ENCODE peak calls at places on chromosomes 7 and 10, in ten cellular contexts. One of them, this sample, is unnamed. For H3K4me1, the result is how much of the 10 kb centered on the place peaks cover.

GRCh38 chr7:3915337-3915865 is 614.3 kb downstream of the SDK1 start:
- ATAC-seq in CD8-positive, alpha-beta T cell: no peak
- ATAC-seq in DND-41: no peak
- ATAC-seq in gastrocnemius medialis: no peak
- ATAC-seq in Panc1: no peak
- ATAC-seq in psoas muscle: no peak
- ATAC-seq in lower lobe of right lung: no peak
- ATAC-seq in pancreas: no peak
- ATAC-seq in RWPE2: no peak
- ATAC-seq in right lobe of liver: no peak
- ATAC-seq in this sample: no peak

GRCh38 chr7:101970047-101970585 is 152.7 kb downstream of the CUX1 start:
- ATAC-seq in lower lobe of right lung: no peak
- ATAC-seq in pancreas: no peak
- ATAC-seq in DND-41: no peak
- ATAC-seq in gastrocnemius medialis: no peak
- ATAC-seq in Panc1: no peak
- ATAC-seq in right lobe of liver: no peak
- ATAC-seq in psoas muscle: no peak
- ATAC-seq in RWPE2: no peak
- ATAC-seq in CD8-positive, alpha-beta T cell: no peak
- ATAC-seq in this sample: no peak

GRCh38 chr7:40649247-40649646 is 514.4 kb downstream of the SUGCT start:
- ATAC-seq in DND-41: no peak
- ATAC-seq in lower lobe of right lung: no peak
- ATAC-seq in right lobe of liver: no peak
- ATAC-seq in Panc1: no peak
- ATAC-seq in CD8-positive, alpha-beta T cell: no peak
- ATAC-seq in RWPE2: no peak
- ATAC-seq in pancreas: no peak
- ATAC-seq in psoas muscle: no peak
- ATAC-seq in gastrocnemius medialis: no peak
- ATAC-seq in this sample: no peak

GRCh38 chr7:116824449-116824848 is 37.9 kb upstream of the CAPZA2 start:
- ATAC-seq in pancreas: no peak
- ATAC-seq in psoas muscle: no peak
- ATAC-seq in right lobe of liver: no peak
- ATAC-seq in CD8-positive, alpha-beta T cell: no peak
- ATAC-seq in Panc1: no peak
- ATAC-seq in DND-41: no peak
- ATAC-seq in RWPE2: no peak
- ATAC-seq in gastrocnemius medialis: no peak
- ATAC-seq in lower lobe of right lung: no peak
- ATAC-seq in this sample: no peak

GRCh38 chr7:101562531-101563197 is 66.4 kb downstream of the MYL10 start:
- ATAC-seq in DND-41: no peak
- ATAC-seq in RWPE2: no peak
- ATAC-seq in gastrocnemius medialis: no peak
- ATAC-seq in lower lobe of right lung: no peak
- ATAC-seq in psoas muscle: no peak
- ATAC-seq in right lobe of liver: no peak
- ATAC-seq in pancreas: no peak
- ATAC-seq in Panc1: no peak
- ATAC-seq in CD8-positive, alpha-beta T cell: no peak
- ATAC-seq in this sample: no peak

GRCh38 chr10:52019078-52019644 is 294.9 kb upstream of the DKK1 start:
- ATAC-seq in pancreas: no peak
- ATAC-seq in lower lobe of right lung: no peak
- ATAC-seq in Panc1: no peak
- ATAC-seq in DND-41: no peak
- ATAC-seq in CD8-positive, alpha-beta T cell: no peak
- ATAC-seq in right lobe of liver: no peak
- ATAC-seq in gastrocnemius medialis: no peak
- ATAC-seq in psoas muscle: no peak
- ATAC-seq in RWPE2: no peak
- ATAC-seq in this sample: no peak

GRCh38 chr7:11237742-11238141 is 264.1 kb downstream of the PHF14 start:
- ATAC-seq in lower lobe of right lung: no peak
- ATAC-seq in right lobe of liver: peak
- ATAC-seq in RWPE2: no peak
- ATAC-seq in DND-41: no peak
- ATAC-seq in CD8-positive, alpha-beta T cell: no peak
- ATAC-seq in psoas muscle: no peak
- ATAC-seq in gastrocnemius medialis: no peak
- ATAC-seq in Panc1: peak
- ATAC-seq in pancreas: peak
- ATAC-seq in this sample: no peak

GRCh38 chr7:29291723-29292591 is 97.4 kb downstream of the CHN2 start:
- ATAC-seq in right lobe of liver: peak
- ATAC-seq in RWPE2: no peak
- ATAC-seq in psoas muscle: no peak
- ATAC-seq in CD8-positive, alpha-beta T cell: no peak
- ATAC-seq in Panc1: no peak
- ATAC-seq in gastrocnemius medialis: no peak
- ATAC-seq in DND-41: no peak
- ATAC-seq in lower lobe of right lung: no peak
- ATAC-seq in pancreas: peak
- ATAC-seq in this sample: no peak

GRCh38 chr7:123757095-123757494 is 8.3 kb upstream of the WASL start:
- ATAC-seq in RWPE2: peak
- ATAC-seq in CD8-positive, alpha-beta T cell: no peak
- ATAC-seq in psoas muscle: no peak
- ATAC-seq in pancreas: no peak
- ATAC-seq in lower lobe of right lung: no peak
- ATAC-seq in gastrocnemius medialis: no peak
- ATAC-seq in DND-41: no peak
- ATAC-seq in right lobe of liver: no peak
- ATAC-seq in Panc1: no peak
- ATAC-seq in this sample: no peak

GRCh38 chr10:99944860-99945259 is 64.9 kb downstream of the DNMBP start:
- ATAC-seq in right lobe of liver: peak
- ATAC-seq in DND-41: no peak
- ATAC-seq in psoas muscle: no peak
- ATAC-seq in RWPE2: no peak
- ATAC-seq in gastrocnemius medialis: no peak
- ATAC-seq in Panc1: no peak
- ATAC-seq in lower lobe of right lung: no peak
- ATAC-seq in CD8-positive, alpha-beta T cell: no peak
- ATAC-seq in pancreas: peak
- ATAC-seq in this sample: peak

GRCh38 chr10:20891338-20891714 is 5.8 kb downstream of the NEBL start:
- ATAC-seq in DND-41: no peak
- ATAC-seq in psoas muscle: no peak
- ATAC-seq in gastrocnemius medialis: no peak
- ATAC-seq in CD8-positive, alpha-beta T cell: no peak
- ATAC-seq in lower lobe of right lung: no peak
- ATAC-seq in RWPE2: peak
- ATAC-seq in Panc1: no peak
- ATAC-seq in right lobe of liver: no peak
- ATAC-seq in pancreas: no peak
- ATAC-seq in this sample: no peak

GRCh38 chr7:44876393-44876792 is 8.9 kb downstream of the PURB start:
- ATAC-seq in CD8-positive, alpha-beta T cell: no peak
- ATAC-seq in lower lobe of right lung: no peak
- ATAC-seq in RWPE2: no peak
- ATAC-seq in DND-41: no peak
- ATAC-seq in pancreas: no peak
- ATAC-seq in gastrocnemius medialis: no peak
- ATAC-seq in right lobe of liver: no peak
- ATAC-seq in psoas muscle: no peak
- ATAC-seq in Panc1: peak
- ATAC-seq in this sample: no peak

GRCh38 chr7:148733496-148733895 is 34.8 kb downstream of the CUL1 start:
- ATAC-seq in gastrocnemius medialis: peak
- ATAC-seq in RWPE2: no peak
- ATAC-seq in pancreas: no peak
- ATAC-seq in psoas muscle: peak
- ATAC-seq in CD8-positive, alpha-beta T cell: no peak
- ATAC-seq in right lobe of liver: no peak
- ATAC-seq in lower lobe of right lung: no peak
- ATAC-seq in DND-41: no peak
- ATAC-seq in Panc1: no peak
- ATAC-seq in this sample: no peak

GRCh38 chr7:148732862-148733261 is 34.2 kb downstream of the CUL1 start:
- ATAC-seq in DND-41: no peak
- ATAC-seq in pancreas: peak
- ATAC-seq in right lobe of liver: no peak
- ATAC-seq in gastrocnemius medialis: no peak
- ATAC-seq in RWPE2: no peak
- ATAC-seq in lower lobe of right lung: no peak
- ATAC-seq in Panc1: no peak
- ATAC-seq in psoas muscle: peak
- ATAC-seq in CD8-positive, alpha-beta T cell: no peak
- ATAC-seq in this sample: no peak

GRCh38 chr7:148738737-148739535 is 40.2 kb downstream of the CUL1 start:
- ATAC-seq in DND-41: no peak
- ATAC-seq in Panc1: no peak
- ATAC-seq in pancreas: no peak
- ATAC-seq in RWPE2: no peak
- ATAC-seq in CD8-positive, alpha-beta T cell: no peak
- ATAC-seq in right lobe of liver: no peak
- ATAC-seq in lower lobe of right lung: no peak
- ATAC-seq in psoas muscle: peak
- ATAC-seq in gastrocnemius medialis: peak
- ATAC-seq in this sample: no peak

GRCh38 chr7:148735141-148735540 is 36.4 kb downstream of the CUL1 start:
- ATAC-seq in gastrocnemius medialis: no peak
- ATAC-seq in DND-41: no peak
- ATAC-seq in Panc1: no peak
- ATAC-seq in pancreas: no peak
- ATAC-seq in psoas muscle: peak
- ATAC-seq in RWPE2: no peak
- ATAC-seq in lower lobe of right lung: no peak
- ATAC-seq in right lobe of liver: no peak
- ATAC-seq in CD8-positive, alpha-beta T cell: no peak
- ATAC-seq in this sample: no peak

DNA sequence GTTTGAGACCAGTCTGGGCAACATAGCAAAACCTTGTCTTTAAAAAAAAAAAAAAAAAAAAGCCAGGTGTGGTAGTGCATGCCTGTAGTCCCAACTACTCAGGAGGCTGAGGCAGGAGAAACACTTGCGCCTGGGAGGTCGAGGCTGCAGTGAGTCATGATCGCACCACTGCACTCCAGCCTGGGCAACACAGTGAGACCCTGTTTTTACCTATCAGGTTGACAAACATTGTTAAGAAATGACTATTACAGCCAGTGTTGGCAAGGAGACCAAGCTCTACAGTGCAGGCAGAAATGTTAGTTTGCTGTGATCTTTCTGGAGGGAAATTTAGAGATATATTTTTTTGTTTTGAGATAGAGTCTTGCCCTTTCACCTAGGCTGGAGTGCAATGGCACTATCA is 37.3 kb downstream of the CUL1 start:
- ATAC-seq in DND-41: no peak
- ATAC-seq in lower lobe of right lung: no peak
- ATAC-seq in right lobe of liver: no peak
- ATAC-seq in psoas muscle: no peak
- ATAC-seq in gastrocnemius medialis: no peak
- ATAC-seq in CD8-positive, alpha-beta T cell: no peak
- ATAC-seq in Panc1: no peak
- ATAC-seq in pancreas: no peak
- ATAC-seq in RWPE2: no peak
- ATAC-seq in this sample: no peak
- H3K4me1 ChIP-seq in DND-41: under half
- H3K4me1 ChIP-seq in lower lobe of right lung: under half
- H3K4me1 ChIP-seq in right lobe of liver: under half
- H3K4me1 ChIP-seq in psoas muscle: half or more
- H3K4me1 ChIP-seq in gastrocnemius medialis: half or more
- H3K4me1 ChIP-seq in CD8-positive, alpha-beta T cell: under half
- H3K4me1 ChIP-seq in Panc1: under half
- H3K4me1 ChIP-seq in pancreas: under half
- H3K4me1 ChIP-seq in RWPE2: under half
- H3K4me1 ChIP-seq in this sample: under half

GRCh38 chr10:104777086-104777799 is 136.2 kb downstream of the SORCS3 start:
- ATAC-seq in CD8-positive, alpha-beta T cell: no peak
- ATAC-seq in right lobe of liver: no peak
- ATAC-seq in DND-41: no peak
- ATAC-seq in Panc1: no peak
- ATAC-seq in lower lobe of right lung: no peak
- ATAC-seq in pancreas: no peak
- ATAC-seq in gastrocnemius medialis: no peak
- ATAC-seq in psoas muscle: no peak
- ATAC-seq in RWPE2: no peak
- ATAC-seq in this sample: no peak
- TF ChIP-seq CTCF in CD8-positive, alpha-beta T cell: no peak
- TF ChIP-seq CTCF in right lobe of liver: no peak
- TF ChIP-seq CTCF in DND-41: peak
- TF ChIP-seq CTCF in Panc1: peak
- TF ChIP-seq CTCF in lower lobe of right lung: no peak
- TF ChIP-seq CTCF in pancreas: no peak
- TF ChIP-seq CTCF in gastrocnemius medialis: no peak
- TF ChIP-seq CTCF in psoas muscle: no peak
- TF ChIP-seq CTCF in RWPE2: peak
- TF ChIP-seq CTCF in this sample: no peak

GRCh38 chr10:72077275-72077990 is 10.9 kb downstream of the SPOCK2 start:
- ATAC-seq in RWPE2: no peak
- ATAC-seq in Panc1: no peak
- ATAC-seq in right lobe of liver: no peak
- ATAC-seq in gastrocnemius medialis: no peak
- ATAC-seq in psoas muscle: no peak
- ATAC-seq in DND-41: no peak
- ATAC-seq in lower lobe of right lung: no peak
- ATAC-seq in pancreas: no peak
- ATAC-seq in CD8-positive, alpha-beta T cell: no peak
- ATAC-seq in this sample: no peak
- H3K4me1 ChIP-seq in RWPE2: under half
- H3K4me1 ChIP-seq in Panc1: under half
- H3K4me1 ChIP-seq in right lobe of liver: under half
- H3K4me1 ChIP-seq in gastrocnemius medialis: under half
- H3K4me1 ChIP-seq in psoas muscle: under half
- H3K4me1 ChIP-seq in DND-41: under half
- H3K4me1 ChIP-seq in lower lobe of right lung: under half
- H3K4me1 ChIP-seq in pancreas: under half
- H3K4me1 ChIP-seq in CD8-positive, alpha-beta T cell: half or more
- H3K4me1 ChIP-seq in this sample: under half

DNA sequence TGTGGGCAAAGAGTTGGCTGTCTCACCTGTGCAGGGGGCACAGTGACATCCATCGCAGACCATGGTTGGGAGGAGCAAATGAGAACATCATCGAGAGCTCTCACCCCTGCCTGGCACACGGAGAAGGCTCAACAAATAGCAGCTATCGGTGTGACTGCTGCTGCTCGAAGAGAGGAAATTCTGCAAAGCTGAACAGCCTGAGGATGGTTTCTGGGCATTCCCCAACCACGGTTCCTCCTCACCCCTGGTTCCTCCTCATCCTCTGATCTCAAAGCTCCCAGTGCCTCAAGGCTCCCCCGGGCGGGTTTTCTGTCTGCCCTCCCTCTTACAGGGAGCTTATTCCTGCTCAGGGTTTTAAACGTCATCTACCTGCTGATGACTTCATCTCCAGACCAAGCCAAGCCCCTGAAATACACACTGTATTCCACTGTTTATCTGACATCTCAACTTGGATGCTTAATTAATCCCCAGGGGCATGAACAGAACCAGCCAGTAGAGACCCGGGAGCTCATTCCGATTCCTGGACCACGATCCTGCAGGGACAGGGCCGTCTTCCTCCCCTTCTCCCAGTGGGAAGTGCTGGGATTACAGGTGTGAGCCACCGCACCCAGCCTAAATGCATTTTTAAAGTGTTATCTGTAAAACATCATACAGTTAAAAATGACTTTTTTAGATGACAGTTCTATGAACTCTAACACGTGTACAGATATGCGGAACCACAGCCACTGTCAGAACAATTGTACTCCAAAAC is 19.5 kb upstream of the NOM1 start:
- ATAC-seq in gastrocnemius medialis: no peak
- ATAC-seq in RWPE2: no peak
- ATAC-seq in psoas muscle: no peak
- ATAC-seq in CD8-positive, alpha-beta T cell: peak
- ATAC-seq in pancreas: no peak
- ATAC-seq in lower lobe of right lung: no peak
- ATAC-seq in right lobe of liver: no peak
- ATAC-seq in Panc1: no peak
- ATAC-seq in DND-41: no peak
- ATAC-seq in this sample: no peak
- TF ChIP-seq CTCF in gastrocnemius medialis: no peak
- TF ChIP-seq CTCF in RWPE2: no peak
- TF ChIP-seq CTCF in psoas muscle: no peak
- TF ChIP-seq CTCF in CD8-positive, alpha-beta T cell: no peak
- TF ChIP-seq CTCF in pancreas: no peak
- TF ChIP-seq CTCF in lower lobe of right lung: no peak
- TF ChIP-seq CTCF in right lobe of liver: no peak
- TF ChIP-seq CTCF in Panc1: no peak
- TF ChIP-seq CTCF in DND-41: no peak
- TF ChIP-seq CTCF in this sample: no peak

This sample was measured in gastroesophageal sphincter.